ENCODE peak calls at places on chromosomes 2 and 18, in five cellular contexts. L, B, H, P and M are unnamed samples.

GRCh38 chr2:225670111-225670974 is 270.8 kb downstream of the NYAP2 start:
- DNase-seq in B (no peak), L (no peak), H (peak), P (peak), M (no peak)

GRCh38 chr18:23134780-23135678 is at the start of gene CABLES1:
- DNase-seq in B (peak), L (peak), H (peak), P (peak), M (peak)

GRCh38 chr2:209236369-209236768 is 187.5 kb upstream of the MAP2 start:
- DNase-seq in H (no peak), L (no peak), P (no peak), B (no peak), M (no peak)

GRCh38 chr2:46179037-46179621 is 118.1 kb upstream of the EPAS1 start:
- DNase-seq in P (peak), L (no peak), H (peak), B (peak), M (no peak)

GRCh38 chr2:41194235-41194634 is 742.3 kb upstream of the SLC8A1 start:
- DNase-seq in H (peak), L (no peak), B (no peak), P (peak), M (no peak)

GRCh38 chr2:82993631-82994030 is 1465.4 kb downstream of the SUCLG1 start:
- DNase-seq in B (no peak), P (no peak), L (no peak), H (peak), M (no peak)

GRCh38 chr2:153487993-153488562 is 9.5 kb upstream of the RPRM start:
- DNase-seq in P (no peak), L (no peak), B (no peak), H (no peak), M (no peak)

GRCh38 chr2:135650721-135651120 is 90.9 kb upstream of the UBXN4 start:
- DNase-seq in B (no peak), L (no peak), P (no peak), H (peak), M (no peak)

GRCh38 chr2:7915302-7916200 is 766.3 kb upstream of the ID2 start:
- DNase-seq in L (no peak), H (peak), P (peak), B (no peak), M (no peak)

GRCh38 chr2:230106771-230107170 is 38.0 kb upstream of the SLC16A14 start:
- DNase-seq in L (no peak), B (no peak), P (no peak), H (no peak), M (no peak)

GRCh38 chr2:234313498-234313897 is 183.4 kb downstream of the ARL4C start:
- DNase-seq in B (no peak), P (no peak), H (no peak), L (no peak), M (peak)

GRCh38 chr18:67358947-67359346 is 157.6 kb downstream of the DSEL start:
- DNase-seq in B (no peak), P (no peak), H (no peak), L (no peak), M (no peak)

GRCh38 chr2:155218292-155218924 is 519.9 kb downstream of the KCNJ3 start:
- DNase-seq in H (no peak), P (no peak), B (no peak), L (no peak), M (no peak)

GRCh38 chr2:45759310-45759851 is 107.9 kb downstream of the PRKCE start:
- DNase-seq in B (peak), P (peak), L (no peak), H (peak), M (no peak)

GRCh38 chr2:216495656-216496055 is 3.0 kb upstream of the RPL37A start:
- DNase-seq in L (no peak), H (peak), P (peak), B (no peak), M (no peak)

GRCh38 chr18:11861583-11862288 is 10.5 kb downstream of the CHMP1B start:
- DNase-seq in L (no peak), B (no peak), H (no peak), P (peak), M (no peak)

GRCh38 chr18:2337552-2338141 is 233.7 kb downstream of the METTL4 start:
- DNase-seq in P (peak), H (no peak), L (peak), B (peak), M (no peak)

GRCh38 chr2:104650405-104650996 is 203.4 kb upstream of the POU3F3 start:
- DNase-seq in B (no peak), H (no peak), L (no peak), P (no peak), M (no peak)

GRCh38 chr2:6310186-6310909 is 555.4 kb downstream of the CMPK2 start:
- DNase-seq in P (no peak), L (no peak), B (no peak), H (no peak), M (no peak)

GRCh38 chr18:11316546-11316945 is 167.2 kb upstream of the PIEZO2 start:
- DNase-seq in L (no peak), H (no peak), B (no peak), P (peak), M (no peak)

GRCh38 chr18:39773656-39774055 is 2181.4 kb upstream of the PIK3C3 start:
- DNase-seq in L (no peak), B (no peak), H (peak), P (peak), M (no peak)

GRCh38 chr18:5596585-5596984 is 52.8 kb upstream of the EPB41L3 start:
- DNase-seq in L (no peak), B (no peak), P (no peak), H (peak), M (no peak)

GRCh38 chr2:12223732-12224131 is 477.3 kb downstream of the LPIN1 start:
- DNase-seq in P (no peak), B (no peak), H (no peak), L (no peak), M (no peak)

GRCh38 chr2:66568650-66569300 is 133.8 kb downstream of the MEIS1 start:
- DNase-seq in L (no peak), H (no peak), B (no peak), P (no peak), M (no peak)